ENCODE peak calls at places on chromosome 16, in nine cellular contexts. M is choroid plexus epithelial cell, W is GM06990, F is WERI-Rb-1, U is transverse colon, S is AG09309, P is body of pancreas, Z is pancreas, E is neural progenitor cell. R is an unnamed sample.
A peak's percentile ranks its signal among the peaks of the same experiment; 100 is the strongest.

GRCh38 chr16:88618182-88618955 is 20.0 kb upstream of the IL17C start:
- DNase-seq in M (peak; percentile 33), W (no peak), F (no peak), U (no peak), S (no peak), P (peak; percentile 65), Z (peak; percentile 46), E (no peak), R (no peak)

GRCh38 chr16:72884037-72884436 is 163.9 kb downstream of the ZFHX3 start:
- DNase-seq in M (peak; percentile 37), W (no peak), F (no peak), U (no peak), S (no peak), P (no peak), Z (no peak), E (no peak), R (no peak)

GRCh38 chr16:67481561-67482259 is 753 bp upstream of the ATP6V0D1 start:
- DNase-seq in M (no peak), W (no peak), F (peak; percentile 53), U (peak; percentile 70), S (no peak), P (peak; percentile 57), Z (no peak), E (no peak), R (no peak)

GRCh38 chr16:85983064-85983463 is 84.1 kb downstream of the IRF8 start:
- DNase-seq in M (no peak), W (no peak), F (no peak), U (no peak), S (no peak), P (no peak), Z (no peak), E (no peak), R (no peak)

GRCh38 chr16:49179714-49180330 is 101.8 kb downstream of the CBLN1 start:
- DNase-seq in M (no peak), W (no peak), F (no peak), U (peak; percentile 78), S (no peak), P (no peak), Z (no peak), E (no peak), R (no peak)

GRCh38 chr16:58501242-58502131 is 1.5 kb downstream of the NDRG4 start:
- DNase-seq in M (no peak), W (no peak), F (peak; percentile 80), U (peak; percentile 33), S (no peak), P (peak; percentile 87), Z (peak; percentile 80), E (peak; percentile 87), R (no peak)

GRCh38 chr16:87017388-87018012 is 299.7 kb downstream of the C16orf95 start:
- DNase-seq in M (peak; percentile 85), W (no peak), F (no peak), U (no peak), S (peak; percentile 88), P (no peak), Z (no peak), E (peak; percentile 51), R (no peak)

GRCh38 chr16:88381820-88382451 is 823 bp upstream of the ZNF469 start:
- DNase-seq in M (no peak), W (no peak), F (no peak), U (no peak), S (no peak), P (no peak), Z (no peak), E (no peak), R (no peak)

GRCh38 chr16:11681977-11682654 is 13.9 kb downstream of the SNN start:
- DNase-seq in M (no peak), W (peak; percentile 66), F (peak; percentile 38), U (peak; percentile 73), S (no peak), P (peak; percentile 52), Z (no peak), E (no peak), R (no peak)

GRCh38 chr16:8905168-8905762 is 23.1 kb downstream of the LITAFD start:
- DNase-seq in M (peak; percentile 75), W (no peak), F (peak; percentile 37), U (no peak), S (no peak), P (no peak), Z (no peak), E (peak; percentile 50), R (no peak)

GRCh38 chr16:53704445-53704813 is 473 bp downstream of the FTO start:
- DNase-seq in M (no peak), W (no peak), F (no peak), U (no peak), S (no peak), P (no peak), Z (no peak), E (peak; percentile 6), R (no peak)

GRCh38 chr16:50816901-50817555 is 75.1 kb downstream of the CYLD start:
- DNase-seq in M (no peak), W (no peak), F (no peak), U (no peak), S (no peak), P (no peak), Z (no peak), E (no peak), R (no peak)

GRCh38 chr16:84137287-84137686 is 7.7 kb downstream of the HSDL1 start:
- DNase-seq in M (no peak), W (no peak), F (no peak), U (no peak), S (no peak), P (no peak), Z (no peak), E (no peak), R (no peak)

GRCh38 chr16:83187404-83187803 is 560.6 kb downstream of the CDH13 start:
- DNase-seq in M (peak; percentile 82), W (no peak), F (no peak), U (no peak), S (peak; percentile 25), P (no peak), Z (no peak), E (no peak), R (no peak)

GRCh38 chr16:61564741-61565140 is 471.5 kb downstream of the CDH8 start:
- DNase-seq in M (no peak), W (no peak), F (no peak), U (no peak), S (no peak), P (no peak), Z (no peak), E (no peak), R (no peak)

GRCh38 chr16:13143551-13143950 is 242.2 kb downstream of the SHISA9 start:
- DNase-seq in M (no peak), W (no peak), F (no peak), U (no peak), S (no peak), P (no peak), Z (no peak), E (no peak), R (no peak)

GRCh38 chr16:68707341-68708152 is 29.5 kb upstream of the CDH1 start:
- DNase-seq in M (peak; percentile 37), W (no peak), F (no peak), U (peak; percentile 87), S (no peak), P (peak; percentile 75), Z (peak; percentile 67), E (peak; percentile 76), R (no peak)

GRCh38 chr16:9597967-9598730 is 506.7 kb downstream of the HAPSTR1 start:
- DNase-seq in M (no peak), W (no peak), F (no peak), U (no peak), S (no peak), P (no peak), Z (no peak), E (no peak), R (no peak)

GRCh38 chr16:17359778-17360177 is 111.0 kb downstream of the XYLT1 start:
- DNase-seq in M (no peak), W (no peak), F (no peak), U (no peak), S (peak; percentile 31), P (no peak), Z (no peak), E (no peak), R (peak; percentile 55)

GRCh38 chr16:81614654-81615359 is 164.3 kb upstream of the PLCG2 start:
- DNase-seq in M (no peak), W (no peak), F (no peak), U (no peak), S (no peak), P (no peak), Z (no peak), E (no peak), R (no peak)
- H3K4me3 ChIP-seq in M (no peak overlapping the region), W (no peak overlapping the region), F (no peak overlapping the region), U (no peak overlapping the region), S (no peak overlapping the region), P (no peak overlapping the region), Z (no peak overlapping the region), E (no peak overlapping the region), R (no peak overlapping the region)

GRCh38 chr16:4272114-4272954 is 489 bp downstream of the TFAP4 start:
- DNase-seq in M (peak; percentile 38), W (peak; percentile 68), F (no peak), U (peak; percentile 52), S (no peak), P (peak; percentile 61), Z (peak; percentile 66), E (peak; percentile 74), R (no peak)
- TF ChIP-seq CTCF in M (no peak), W (no peak), F (no peak), U (no peak), S (no peak), P (no peak), Z (no peak), E (no peak), R (no peak)

DNA sequence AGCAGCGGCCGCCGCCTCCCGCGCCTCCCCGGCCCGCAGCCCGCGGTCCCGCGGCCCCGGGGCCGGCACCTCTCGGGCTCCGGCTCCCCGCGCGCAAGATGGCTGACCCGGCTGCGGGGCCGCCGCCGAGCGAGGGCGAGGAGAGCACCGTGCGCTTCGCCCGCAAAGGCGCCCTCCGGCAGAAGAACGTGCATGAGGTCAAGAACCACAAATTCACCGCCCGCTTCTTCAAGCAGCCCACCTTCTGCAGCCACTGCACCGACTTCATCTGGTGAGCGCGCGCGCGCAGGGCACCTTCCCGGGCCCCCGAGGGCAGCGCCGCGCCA is 258 bp downstream of the PRKCB start:
- DNase-seq in M (no peak), W (no peak), F (no peak), U (no peak), S (no peak), P (no peak), Z (no peak), E (no peak), R (no peak)
- H3K4me3 ChIP-seq in M (no peak overlapping the region), W (peak overlapping the region; percentile 82), F (peak overlapping the region; percentile 44), U (peak overlapping the region; percentile 63), S (no peak overlapping the region), P (no peak overlapping the region), Z (no peak overlapping the region), E (peak overlapping the region; percentile 69), R (peak overlapping the region; percentile 87)

GRCh38 chr16:24322106-24322505 is 66.0 kb downstream of the CACNG3 start:
- DNase-seq in M (no peak), W (no peak), F (no peak), U (no peak), S (no peak), P (no peak), Z (no peak), E (no peak), R (no peak)

GRCh38 chr16:24315343-24315742 is 59.2 kb downstream of the CACNG3 start:
- DNase-seq in M (no peak), W (no peak), F (no peak), U (no peak), S (no peak), P (no peak), Z (no peak), E (no peak), R (no peak)

GRCh38 chr16:24319415-24319814 is 63.3 kb downstream of the CACNG3 start:
- DNase-seq in M (no peak), W (no peak), F (no peak), U (no peak), S (no peak), P (no peak), Z (no peak), E (no peak), R (no peak)

GRCh38 chr16:24318670-24319069 is 62.5 kb downstream of the CACNG3 start:
- DNase-seq in M (no peak), W (no peak), F (no peak), U (no peak), S (no peak), P (no peak), Z (no peak), E (peak; percentile 21), R (no peak)
- TF ChIP-seq CTCF in M (no peak), W (peak; percentile 31), F (peak; percentile 52), U (no peak), S (no peak), P (no peak), Z (no peak), E (peak; percentile 24), R (peak; percentile 15)